ENCODE peak calls at places on chromosomes 7 and 10, in eight cellular contexts. A is hepatic stellate cell, B is psoas muscle, F is choroid plexus epithelial cell, U is heart left ventricle, X is GM04504, G is LoVo, R is non-pigmented ciliary epithelial cell. V is an unnamed sample.
A peak's percentile ranks its signal among the peaks of the same experiment; 100 is the strongest.

GRCh38 chr10:14093735-14094484 is 236.8 kb downstream of the FRMD4A start:
- DNase-seq in R (no peak), F (peak; percentile 72), U (no peak), G (no peak), X (peak; percentile 30), A (peak; percentile 62), B (no peak), V (peak; percentile 63)

GRCh38 chr7:85630904-85631582 is 444.2 kb upstream of the SEMA3D start:
- DNase-seq in A (no peak), R (no peak), B (no peak), F (peak; percentile 28), G (no peak), U (no peak), X (no peak), V (no peak)

GRCh38 chr7:70706204-70706603 is 425.7 kb upstream of the GALNT17 start:
- DNase-seq in G (no peak), F (no peak), X (no peak), R (no peak), A (no peak), U (no peak), B (no peak), V (peak; percentile 74)

GRCh38 chr7:29445736-29446135 is 117.9 kb upstream of the PRR15 start:
- DNase-seq in R (no peak), X (no peak), B (no peak), U (no peak), F (no peak), G (no peak), A (no peak), V (no peak)

GRCh38 chr10:67861750-67862460 is 22.6 kb upstream of the SIRT1 start:
- DNase-seq in A (no peak), X (no peak), U (no peak), R (no peak), G (no peak), F (no peak), B (no peak), V (peak; percentile 75)

GRCh38 chr7:131640686-131641085 is 84.3 kb upstream of the PODXL start:
- DNase-seq in R (no peak), B (no peak), A (no peak), U (no peak), X (no peak), G (no peak), F (peak; percentile 58), V (no peak)

GRCh38 chr7:130303127-130303526 is 10.2 kb downstream of the CPA4 start:
- DNase-seq in F (no peak), X (no peak), R (no peak), A (no peak), U (no peak), B (no peak), G (no peak), V (no peak)

GRCh38 chr10:58647770-58648169 is 135.1 kb downstream of the BICC1 start:
- DNase-seq in A (no peak), B (no peak), X (no peak), G (no peak), U (no peak), R (no peak), F (no peak), V (no peak)

GRCh38 chr10:132313305-132313704 is 5.6 kb upstream of the STK32C start:
- DNase-seq in X (no peak), R (no peak), A (no peak), B (no peak), G (no peak), F (no peak), U (no peak), V (no peak)

GRCh38 chr7:134420509-134421125 is 38.3 kb downstream of the AKR1B1 start:
- DNase-seq in A (peak; percentile 65), U (no peak), X (peak; percentile 48), R (no peak), B (no peak), G (peak; percentile 65), F (peak; percentile 80), V (peak; percentile 59)

GRCh38 chr10:108850138-108850854 is 1073.0 kb downstream of the XPNPEP1 start:
- DNase-seq in U (no peak), X (no peak), G (no peak), F (no peak), B (no peak), A (no peak), R (no peak), V (no peak)

GRCh38 chr7:88218836-88219605 is 817 bp downstream of the SRI start:
- DNase-seq in F (peak; percentile 65), B (peak; percentile 37), X (no peak), G (no peak), R (no peak), U (peak; percentile 54), A (peak; percentile 36), V (peak; percentile 32)

GRCh38 chr10:116925061-116925460 is 75.8 kb downstream of the ENO4 start:
- DNase-seq in B (no peak), U (no peak), A (no peak), F (no peak), G (no peak), R (no peak), X (no peak), V (no peak)

GRCh38 chr10:116765549-116766162 is 23.3 kb upstream of the HSPA12A start:
- DNase-seq in U (peak; percentile 10), F (peak; percentile 37), G (peak; percentile 23), R (no peak), A (no peak), X (no peak), B (no peak), V (peak; percentile 48)

GRCh38 chr10:76382381-76382851 is 951.0 kb downstream of the LRMDA start:
- DNase-seq in X (peak; percentile 80), G (no peak), A (peak; percentile 26), B (peak; percentile 14), R (peak; percentile 26), U (no peak), F (peak; percentile 55), V (no peak)

GRCh38 chr7:47779341-47779771 is 168.9 kb downstream of the PKD1L1 start:
- DNase-seq in F (no peak), R (no peak), B (no peak), G (no peak), X (no peak), U (no peak), A (no peak), V (no peak)

GRCh38 chr7:76383089-76383944 is 24.5 kb upstream of the YWHAG start:
- DNase-seq in U (no peak), F (peak; percentile 34), G (no peak), A (no peak), B (no peak), R (no peak), X (no peak), V (peak; percentile 83)

GRCh38 chr10:46018453-46019169 is 11.8 kb downstream of the NCOA4 start:
- DNase-seq in B (no peak), R (no peak), A (peak; percentile 9), G (no peak), X (no peak), F (peak; percentile 63), U (no peak), V (no peak)

GRCh38 chr7:137873524-137873923 is 26.8 kb upstream of the DGKI start:
- DNase-seq in G (no peak), U (no peak), B (no peak), R (no peak), A (peak; percentile 75), F (peak; percentile 70), X (peak; percentile 85), V (no peak)

GRCh38 chr7:158815046-158815445 is 14.3 kb downstream of the ESYT2 start:
- DNase-seq in U (no peak), R (no peak), G (no peak), X (no peak), F (peak; percentile 85), B (no peak), A (no peak), V (peak; percentile 50)

GRCh38 chr10:89373916-89374711 is 3.7 kb upstream of the IFIT1B start:
- DNase-seq in A (peak; percentile 56), B (peak; percentile 75), U (peak; percentile 86), R (peak; percentile 70), G (peak; percentile 62), X (peak; percentile 97), F (peak; percentile 94), V (no peak)

GRCh38 chr7:111741811-111742240 is 179.5 kb upstream of the IMMP2L start:
- DNase-seq in F (peak; percentile 90), R (peak; percentile 46), B (no peak), A (peak; percentile 50), G (peak; percentile 83), X (no peak), U (no peak), V (peak; percentile 65)

V was measured in H9.